ENCODE peak calls at places on chromosomes 12 and 14, in nine cellular contexts. M is CD4-positive, CD25-positive, alpha-beta regulatory T cell; U is caudate nucleus; R is naive thymus-derived CD4-positive, alpha-beta T cell; Z is SK-N-SH; D is neuronal stem cell; K is mesenchymal stem cell; I is CD8-positive, alpha-beta T cell; P is CD8-positive, alpha-beta memory T cell. O is an unnamed sample.

GRCh38 chr12:106098691-106099200 is 40.0 kb downstream of the NUAK1 start:
- DNase-seq in U (no peak), R (no peak), P (no peak), I (no peak), D (no peak), Z (no peak), K (no peak), M (no peak), O (no peak)

GRCh38 chr12:101743242-101743641 is 4.0 kb upstream of the SYCP3 start:
- DNase-seq in Z (no peak), M (no peak), I (no peak), P (no peak), U (no peak), K (no peak), D (no peak), R (no peak), O (no peak)

GRCh38 chr12:55957106-55957859 is 8.6 kb downstream of the PMEL start:
- DNase-seq in Z (no peak), K (no peak), P (no peak), R (no peak), M (no peak), D (no peak), U (no peak), I (no peak), O (no peak)

GRCh38 chr12:108597559-108598471 is at the start of gene TMEM119:
- DNase-seq in K (peak), R (no peak), M (no peak), I (no peak), U (no peak), P (no peak), D (no peak), Z (peak), O (peak)

GRCh38 chr14:36226164-36226563 is 49.6 kb upstream of the PTCSC3 start:
- DNase-seq in U (no peak), I (no peak), M (no peak), Z (no peak), D (no peak), P (no peak), K (no peak), R (no peak), O (peak)

GRCh38 chr12:27436029-27436428 is 10.5 kb upstream of the SMCO2 start:
- DNase-seq in P (no peak), Z (no peak), U (no peak), D (no peak), M (peak), I (no peak), K (no peak), R (no peak), O (no peak)

GRCh38 chr14:22423958-22424357 is 165.1 kb downstream of the DAD1 start:
- DNase-seq in K (no peak), I (no peak), M (no peak), U (no peak), R (no peak), Z (no peak), P (no peak), D (no peak), O (no peak)

GRCh38 chr12:51973560-51973959 is 22.1 kb downstream of the ACVR1B start:
- DNase-seq in Z (no peak), M (no peak), K (no peak), P (no peak), I (no peak), R (no peak), D (no peak), U (no peak), O (no peak)

GRCh38 chr14:92905667-92906066 is 17.3 kb upstream of the CHGA start:
- DNase-seq in P (no peak), K (no peak), Z (no peak), D (no peak), I (no peak), U (no peak), M (no peak), R (no peak), O (no peak)

GRCh38 chr12:95548056-95548538 is 3.2 kb downstream of the USP44 start:
- DNase-seq in K (peak), D (peak), M (peak), P (peak), Z (peak), U (no peak), I (no peak), R (peak), O (peak)

GRCh38 chr12:126663304-126664094 is 1598.3 kb downstream of the AACS start:
- DNase-seq in P (no peak), K (no peak), I (no peak), D (peak), M (peak), U (no peak), R (no peak), Z (peak), O (no peak)

GRCh38 chr12:57095440-57095839 is 6.5 kb downstream of the NAB2 start:
- DNase-seq in I (no peak), P (no peak), M (no peak), D (no peak), R (no peak), Z (peak), U (no peak), K (no peak), O (no peak)

GRCh38 chr12:117507547-117507946 is 146.1 kb upstream of the NOS1 start:
- DNase-seq in D (no peak), P (no peak), Z (no peak), R (no peak), U (no peak), K (no peak), M (no peak), I (no peak), O (no peak)

DNA sequence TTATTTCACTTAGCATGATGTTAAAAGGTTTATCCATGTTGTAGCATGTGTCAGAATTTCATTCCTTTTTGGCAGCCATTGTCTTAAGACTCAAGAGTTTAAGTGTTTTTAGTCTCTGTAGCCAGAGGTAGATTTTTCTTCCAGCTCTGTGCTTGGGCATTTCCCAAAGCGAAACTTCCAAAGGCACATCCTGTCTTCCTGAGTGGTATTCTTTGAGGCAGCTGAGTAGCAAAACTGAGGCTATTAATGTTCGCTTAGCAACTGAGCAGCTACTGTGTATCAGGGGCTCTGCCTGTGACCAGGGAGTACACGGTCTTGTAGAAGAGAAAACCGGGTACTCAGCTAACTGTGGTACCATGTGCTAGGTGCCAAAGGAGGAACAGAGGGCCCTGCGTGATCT is 51.9 kb downstream of the ETV6 start:
- DNase-seq in M (no peak), U (no peak), K (peak), R (no peak), P (no peak), Z (no peak), I (no peak), D (no peak), O (no peak)
- H3K27ac ChIP-seq in M (no peak), U (no peak), K (peak), R (no peak), P (no peak), Z (no peak), I (no peak), D (no peak), O (no peak)

DNA sequence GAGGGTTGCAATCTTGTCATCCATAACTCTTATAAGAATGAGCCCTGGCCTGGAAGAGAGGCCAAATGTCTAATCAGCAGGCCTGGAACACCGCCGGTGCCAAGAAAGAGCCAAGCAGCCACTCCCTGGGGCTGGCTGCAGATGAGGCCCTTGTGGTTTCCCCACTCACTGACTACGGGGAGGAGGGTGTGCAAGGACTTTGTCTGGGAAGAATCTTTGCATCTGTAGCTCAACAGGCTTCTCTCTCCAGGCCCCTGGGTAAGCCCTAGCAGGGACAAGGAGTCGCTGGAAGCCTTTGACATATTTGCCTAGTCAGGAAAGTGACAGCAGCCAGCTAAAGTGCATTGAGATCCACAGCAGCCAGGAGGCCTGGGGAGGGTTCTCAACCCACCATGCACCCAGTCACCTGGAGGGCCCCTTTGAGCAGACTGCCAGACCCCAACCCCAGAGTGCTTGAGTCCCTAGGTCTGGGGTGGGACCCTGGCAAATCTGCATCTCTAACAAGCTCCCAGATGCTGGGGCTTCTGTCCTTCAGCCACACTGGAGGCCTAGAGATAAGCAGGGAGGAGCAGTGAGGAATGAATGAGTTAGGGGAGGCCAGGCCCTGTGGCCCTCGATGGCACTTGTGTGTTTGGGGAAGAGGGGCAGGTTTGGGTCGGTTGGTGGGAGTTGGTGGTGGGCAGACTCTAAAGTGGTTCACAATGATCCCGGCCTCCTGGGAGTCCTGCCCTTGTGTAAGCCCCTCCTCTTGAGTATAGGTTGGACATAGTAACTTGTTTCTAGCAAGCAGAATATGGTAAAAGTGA is 13.9 kb upstream of the LRTM2 start:
- DNase-seq in Z (no peak), P (peak), U (no peak), R (no peak), I (no peak), D (no peak), M (no peak), K (no peak), O (no peak)
- H3K27ac ChIP-seq in Z (no peak), P (no peak), U (no peak), R (no peak), I (no peak), D (no peak), M (no peak), K (no peak), O (no peak)

DNA sequence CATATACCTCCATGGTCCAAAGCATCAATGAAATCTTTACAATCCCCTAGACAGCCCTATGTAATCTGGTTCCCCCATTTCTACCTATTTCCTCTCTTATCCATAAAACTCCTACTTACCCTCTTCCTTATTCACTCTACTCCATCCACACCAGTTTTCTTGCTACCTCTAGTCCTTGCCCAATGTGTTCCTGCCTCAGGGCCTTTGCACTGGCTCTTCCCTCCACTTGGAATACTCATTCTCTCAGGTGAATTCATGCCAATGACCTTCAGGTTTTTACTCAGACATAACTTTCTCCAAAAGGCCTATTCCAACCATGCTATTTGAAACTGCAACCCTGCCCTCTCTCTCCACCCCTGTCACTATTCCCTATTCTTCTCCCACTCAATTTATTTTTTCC is 138.7 kb upstream of the KRR1 start:
- DNase-seq in K (no peak), D (no peak), R (no peak), M (no peak), I (no peak), P (no peak), U (no peak), Z (no peak), O (no peak)
- H3K27ac ChIP-seq in K (peak), D (no peak), R (no peak), M (no peak), I (no peak), P (no peak), U (no peak), Z (no peak), O (no peak)

DNA sequence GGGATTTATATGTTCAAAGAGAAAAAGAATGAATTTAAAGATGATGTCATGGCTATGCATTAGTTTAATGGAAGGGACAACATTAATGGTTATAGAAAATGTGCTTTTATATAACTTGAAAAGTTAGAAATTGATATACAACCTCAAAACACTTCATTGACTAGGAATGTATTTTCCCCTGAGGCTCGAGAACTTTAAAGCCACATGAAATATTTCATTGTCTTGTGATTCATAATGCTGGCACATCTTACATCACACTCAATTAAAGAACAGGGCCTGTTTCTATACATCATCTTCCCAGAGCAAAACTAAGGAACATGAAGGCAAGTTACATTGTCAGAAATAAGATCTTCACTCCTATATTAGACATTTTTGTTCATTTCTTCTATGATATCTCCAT is 35.2 kb upstream of the PAWR start:
- DNase-seq in D (no peak), Z (no peak), R (no peak), U (no peak), P (no peak), K (peak), I (no peak), M (no peak), O (no peak)
- H3K27ac ChIP-seq in D (no peak), Z (no peak), R (no peak), U (no peak), P (no peak), K (no peak), I (no peak), M (no peak), O (no peak)

O was measured in SJSA1.